ENCODE peak calls at places on chromosome 1, in nine cellular contexts. One of them, this sample, is unnamed.

GRCh38 chr1:208007938-208008342 is 97.0 kb upstream of the CD34 start:
- DNase-seq in thyroid gland: no peak
- DNase-seq in uterus: no peak
- DNase-seq in IMR-90: peak; percentile 61
- DNase-seq in neuronal stem cell: no peak
- DNase-seq in H9: no peak
- DNase-seq in tibial nerve: no peak
- DNase-seq in heart right ventricle: no peak
- DNase-seq in lower lobe of right lung: no peak
- DNase-seq in this sample: no peak

GRCh38 chr1:207962716-207963428 is 51.9 kb upstream of the CD34 start:
- DNase-seq in thyroid gland: no peak
- DNase-seq in uterus: peak; percentile 42
- DNase-seq in IMR-90: no peak
- DNase-seq in neuronal stem cell: no peak
- DNase-seq in H9: no peak
- DNase-seq in tibial nerve: peak; percentile 38
- DNase-seq in heart right ventricle: peak; percentile 76
- DNase-seq in lower lobe of right lung: peak; percentile 59
- DNase-seq in this sample: peak; percentile 87

GRCh38 chr1:157751283-157751682 is 25.6 kb downstream of the FCRL2 start:
- DNase-seq in thyroid gland: no peak
- DNase-seq in uterus: no peak
- DNase-seq in IMR-90: no peak
- DNase-seq in neuronal stem cell: no peak
- DNase-seq in H9: no peak
- DNase-seq in tibial nerve: no peak
- DNase-seq in heart right ventricle: no peak
- DNase-seq in lower lobe of right lung: no peak
- DNase-seq in this sample: no peak

GRCh38 chr1:25899792-25900191 is 6.4 kb downstream of the STMN1 start:
- DNase-seq in thyroid gland: no peak
- DNase-seq in uterus: no peak
- DNase-seq in IMR-90: no peak
- DNase-seq in neuronal stem cell: no peak
- DNase-seq in H9: no peak
- DNase-seq in tibial nerve: no peak
- DNase-seq in heart right ventricle: no peak
- DNase-seq in lower lobe of right lung: no peak
- DNase-seq in this sample: no peak

GRCh38 chr1:23868848-23869450 is 859 bp upstream of the FUCA1 start:
- DNase-seq in thyroid gland: no peak
- DNase-seq in uterus: no peak
- DNase-seq in IMR-90: no peak
- DNase-seq in neuronal stem cell: no peak
- DNase-seq in H9: no peak
- DNase-seq in tibial nerve: no peak
- DNase-seq in heart right ventricle: no peak
- DNase-seq in lower lobe of right lung: no peak
- DNase-seq in this sample: no peak

GRCh38 chr1:24742090-24742938 is 2.9 kb upstream of the CLIC4 start:
- DNase-seq in thyroid gland: no peak
- DNase-seq in uterus: peak; percentile 3
- DNase-seq in IMR-90: peak; percentile 94
- DNase-seq in neuronal stem cell: no peak
- DNase-seq in H9: peak; percentile 79
- DNase-seq in tibial nerve: no peak
- DNase-seq in heart right ventricle: no peak
- DNase-seq in lower lobe of right lung: peak; percentile 14
- DNase-seq in this sample: no peak

GRCh38 chr1:25256578-25257129 is 9.4 kb upstream of the RSRP1 start:
- DNase-seq in thyroid gland: no peak
- DNase-seq in uterus: no peak
- DNase-seq in IMR-90: no peak
- DNase-seq in neuronal stem cell: no peak
- DNase-seq in H9: no peak
- DNase-seq in tibial nerve: no peak
- DNase-seq in heart right ventricle: no peak
- DNase-seq in lower lobe of right lung: no peak
- DNase-seq in this sample: no peak

GRCh38 chr1:62325076-62325475 is 5.8 kb upstream of the KANK4 start:
- DNase-seq in thyroid gland: no peak
- DNase-seq in uterus: no peak
- DNase-seq in IMR-90: peak; percentile 7
- DNase-seq in neuronal stem cell: no peak
- DNase-seq in H9: no peak
- DNase-seq in tibial nerve: no peak
- DNase-seq in heart right ventricle: no peak
- DNase-seq in lower lobe of right lung: no peak
- DNase-seq in this sample: peak; percentile 57

GRCh38 chr1:108009603-108010195 is 44.7 kb upstream of the VAV3 start:
- DNase-seq in thyroid gland: no peak
- DNase-seq in uterus: no peak
- DNase-seq in IMR-90: peak; percentile 11
- DNase-seq in neuronal stem cell: no peak
- DNase-seq in H9: no peak
- DNase-seq in tibial nerve: no peak
- DNase-seq in heart right ventricle: no peak
- DNase-seq in lower lobe of right lung: no peak
- DNase-seq in this sample: no peak

GRCh38 chr1:94922756-94923465 is 4.0 kb downstream of the CNN3 start:
- DNase-seq in thyroid gland: peak; percentile 43
- DNase-seq in uterus: no peak
- DNase-seq in IMR-90: peak; percentile 64
- DNase-seq in neuronal stem cell: no peak
- DNase-seq in H9: no peak
- DNase-seq in tibial nerve: no peak
- DNase-seq in heart right ventricle: no peak
- DNase-seq in lower lobe of right lung: no peak
- DNase-seq in this sample: no peak
- H3K4me1 ChIP-seq in thyroid gland: peaks cover 47% of the 10 kb centered on the region
- H3K4me1 ChIP-seq in uterus: peaks cover 6% of the 10 kb centered on the region
- H3K4me1 ChIP-seq in IMR-90: peaks cover 21% of the 10 kb centered on the region
- H3K4me1 ChIP-seq in neuronal stem cell: peaks cover 26% of the 10 kb centered on the region
- H3K4me1 ChIP-seq in H9: peaks cover 9% of the 10 kb centered on the region
- H3K4me1 ChIP-seq in tibial nerve: no peaks in the 10 kb centered on the region
- H3K4me1 ChIP-seq in heart right ventricle: peaks cover 46% of the 10 kb centered on the region
- H3K4me1 ChIP-seq in lower lobe of right lung: peaks cover 64% of the 10 kb centered on the region
- H3K4me1 ChIP-seq in this sample: peaks cover 16% of the 10 kb centered on the region

GRCh38 chr1:171743014-171743870 is 1.4 kb upstream of the VAMP4 start:
- DNase-seq in thyroid gland: peak; percentile 19
- DNase-seq in uterus: no peak
- DNase-seq in IMR-90: peak; percentile 89
- DNase-seq in neuronal stem cell: no peak
- DNase-seq in H9: no peak
- DNase-seq in tibial nerve: peak; percentile 34
- DNase-seq in heart right ventricle: no peak
- DNase-seq in lower lobe of right lung: no peak
- DNase-seq in this sample: peak; percentile 12
- H3K27ac ChIP-seq in thyroid gland: peak overlapping the region; percentile 93
- H3K27ac ChIP-seq in uterus: peak overlapping the region; percentile 96
- H3K27ac ChIP-seq in IMR-90: peak overlapping the region; percentile 38
- H3K27ac ChIP-seq in neuronal stem cell: no peak overlapping the region
- H3K27ac ChIP-seq in H9: no peak overlapping the region
- H3K27ac ChIP-seq in tibial nerve: peak overlapping the region; percentile 96
- H3K27ac ChIP-seq in heart right ventricle: peak overlapping the region; percentile 89
- H3K27ac ChIP-seq in lower lobe of right lung: peak overlapping the region; percentile 95
- H3K27ac ChIP-seq in this sample: peak overlapping the region; percentile 43

GRCh38 chr1:174136714-174137113 is 22.6 kb upstream of the RABGAP1L start:
- DNase-seq in thyroid gland: no peak
- DNase-seq in uterus: no peak
- DNase-seq in IMR-90: no peak
- DNase-seq in neuronal stem cell: no peak
- DNase-seq in H9: no peak
- DNase-seq in tibial nerve: no peak
- DNase-seq in heart right ventricle: no peak
- DNase-seq in lower lobe of right lung: no peak
- DNase-seq in this sample: no peak
- H3K9me3 ChIP-seq in thyroid gland: no peaks in the 10 kb centered on the region
- H3K9me3 ChIP-seq in uterus: no peaks in the 10 kb centered on the region
- H3K9me3 ChIP-seq in IMR-90: no peaks in the 10 kb centered on the region
- H3K9me3 ChIP-seq in neuronal stem cell: no peaks in the 10 kb centered on the region
- H3K9me3 ChIP-seq in H9: no peaks in the 10 kb centered on the region
- H3K9me3 ChIP-seq in tibial nerve: peaks cover 5% of the 10 kb centered on the region
- H3K9me3 ChIP-seq in heart right ventricle: peaks cover 4% of the 10 kb centered on the region
- H3K9me3 ChIP-seq in lower lobe of right lung: no peaks in the 10 kb centered on the region
- H3K9me3 ChIP-seq in this sample: no peaks in the 10 kb centered on the region

DNA sequence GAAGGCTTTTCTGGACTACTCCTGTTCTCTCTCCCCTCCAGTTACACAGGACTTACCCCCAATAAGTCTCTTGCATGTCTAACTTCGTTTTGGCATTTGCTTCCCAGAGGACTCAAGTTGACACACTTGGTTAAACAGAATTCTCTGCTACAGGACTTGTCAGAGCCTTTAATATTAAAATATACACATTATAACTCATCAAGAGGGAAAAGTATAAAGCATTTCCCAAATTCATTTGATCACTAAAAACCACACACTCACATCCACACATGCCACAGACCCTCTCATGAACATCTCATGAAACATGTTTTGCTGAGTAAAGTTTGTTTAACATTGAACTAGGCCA is 8.7 kb upstream of the CAPN2 start:
- DNase-seq in thyroid gland: no peak
- DNase-seq in uterus: no peak
- DNase-seq in IMR-90: no peak
- DNase-seq in neuronal stem cell: no peak
- DNase-seq in H9: no peak
- DNase-seq in tibial nerve: no peak
- DNase-seq in heart right ventricle: no peak
- DNase-seq in lower lobe of right lung: no peak
- DNase-seq in this sample: no peak
- H3K4me1 ChIP-seq in thyroid gland: peaks cover 43% of the 10 kb centered on the region
- H3K4me1 ChIP-seq in uterus: peaks cover 17% of the 10 kb centered on the region
- H3K4me1 ChIP-seq in IMR-90: peaks cover 46% of the 10 kb centered on the region
- H3K4me1 ChIP-seq in neuronal stem cell: peaks cover 9% of the 10 kb centered on the region
- H3K4me1 ChIP-seq in H9: no peaks in the 10 kb centered on the region
- H3K4me1 ChIP-seq in tibial nerve: no peaks in the 10 kb centered on the region
- H3K4me1 ChIP-seq in heart right ventricle: peaks cover 36% of the 10 kb centered on the region
- H3K4me1 ChIP-seq in lower lobe of right lung: peaks cover 50% of the 10 kb centered on the region
- H3K4me1 ChIP-seq in this sample: peaks cover 26% of the 10 kb centered on the region

GRCh38 chr1:8158995-8159394 is 132.9 kb upstream of the ERRFI1 start:
- DNase-seq in thyroid gland: no peak
- DNase-seq in uterus: no peak
- DNase-seq in IMR-90: no peak
- DNase-seq in neuronal stem cell: no peak
- DNase-seq in H9: no peak
- DNase-seq in tibial nerve: no peak
- DNase-seq in heart right ventricle: no peak
- DNase-seq in lower lobe of right lung: no peak
- DNase-seq in this sample: no peak
- H3K27ac ChIP-seq in thyroid gland: no peak overlapping the region
- H3K27ac ChIP-seq in uterus: no peak overlapping the region
- H3K27ac ChIP-seq in IMR-90: no peak overlapping the region
- H3K27ac ChIP-seq in neuronal stem cell: no peak overlapping the region
- H3K27ac ChIP-seq in H9: no peak overlapping the region
- H3K27ac ChIP-seq in tibial nerve: no peak overlapping the region
- H3K27ac ChIP-seq in heart right ventricle: no peak overlapping the region
- H3K27ac ChIP-seq in lower lobe of right lung: no peak overlapping the region
- H3K27ac ChIP-seq in this sample: no peak overlapping the region

This sample was measured in right cardiac atrium.